ENCODE peak calls at places on chromosomes 12 and 14, in four cellular contexts. E is lower lobe of right lung, F is IMR-90, V is Peyer's patch. O is an unnamed sample.

GRCh38 chr12:6647083-6647604 is at the start of gene ACRBP:
- DNase-seq in E (peak; percentile 89), F (peak; percentile 14), V (peak; percentile 84), O (peak; percentile 96)

GRCh38 chr12:6154730-6155459 is 30.4 kb upstream of the VWF start:
- DNase-seq in E (peak; percentile 74), F (no peak), V (no peak), O (peak; percentile 75)

GRCh38 chr12:94266796-94267529 is 118.6 kb downstream of the PLXNC1 start:
- DNase-seq in E (no peak), F (peak; percentile 61), V (no peak), O (no peak)

GRCh38 chr12:59834659-59835474 is 239.0 kb downstream of the SLC16A7 start:
- DNase-seq in E (no peak), F (peak; percentile 47), V (no peak), O (no peak)

GRCh38 chr12:66848967-66849366 is 170.1 kb upstream of the GRIP1 start:
- DNase-seq in E (no peak), F (no peak), V (no peak), O (no peak)

GRCh38 chr12:93376436-93377251 is 1.1 kb upstream of the NUDT4 start:
- DNase-seq in E (peak; percentile 65), F (peak; percentile 60), V (no peak), O (peak; percentile 51)

GRCh38 chr14:90578283-90578985 is 181.6 kb downstream of the CALM1 start:
- DNase-seq in E (no peak), F (no peak), V (peak; percentile 44), O (peak; percentile 91)

GRCh38 chr12:12219664-12220063 is 47.2 kb downstream of the LRP6 start:
- DNase-seq in E (no peak), F (no peak), V (no peak), O (no peak)

GRCh38 chr12:93347054-93347786 is 30.5 kb upstream of the NUDT4 start:
- DNase-seq in E (no peak), F (no peak), V (no peak), O (no peak)

GRCh38 chr14:91250912-91251311 is 6.4 kb upstream of the GPR68 start:
- DNase-seq in E (peak; percentile 32), F (no peak), V (no peak), O (no peak)

GRCh38 chr12:41073633-41074576 is 114.2 kb upstream of the PDZRN4 start:
- DNase-seq in E (no peak), F (no peak), V (no peak), O (no peak)

GRCh38 chr14:100538566-100539318 is 48.5 kb downstream of the BEGAIN start:
- DNase-seq in E (peak; percentile 41), F (no peak), V (peak; percentile 36), O (peak; percentile 5)

GRCh38 chr14:64541261-64541970 is 875 bp downstream of the HSPA2 start:
- DNase-seq in E (peak; percentile 58), F (no peak), V (no peak), O (peak; percentile 34)

GRCh38 chr12:46362895-46363581 is 9.5 kb downstream of the SLC38A2 start:
- DNase-seq in E (no peak), F (no peak), V (no peak), O (no peak)

GRCh38 chr12:39071611-39072010 is 166.2 kb upstream of the CPNE8 start:
- DNase-seq in E (no peak), F (no peak), V (no peak), O (no peak)

DNA sequence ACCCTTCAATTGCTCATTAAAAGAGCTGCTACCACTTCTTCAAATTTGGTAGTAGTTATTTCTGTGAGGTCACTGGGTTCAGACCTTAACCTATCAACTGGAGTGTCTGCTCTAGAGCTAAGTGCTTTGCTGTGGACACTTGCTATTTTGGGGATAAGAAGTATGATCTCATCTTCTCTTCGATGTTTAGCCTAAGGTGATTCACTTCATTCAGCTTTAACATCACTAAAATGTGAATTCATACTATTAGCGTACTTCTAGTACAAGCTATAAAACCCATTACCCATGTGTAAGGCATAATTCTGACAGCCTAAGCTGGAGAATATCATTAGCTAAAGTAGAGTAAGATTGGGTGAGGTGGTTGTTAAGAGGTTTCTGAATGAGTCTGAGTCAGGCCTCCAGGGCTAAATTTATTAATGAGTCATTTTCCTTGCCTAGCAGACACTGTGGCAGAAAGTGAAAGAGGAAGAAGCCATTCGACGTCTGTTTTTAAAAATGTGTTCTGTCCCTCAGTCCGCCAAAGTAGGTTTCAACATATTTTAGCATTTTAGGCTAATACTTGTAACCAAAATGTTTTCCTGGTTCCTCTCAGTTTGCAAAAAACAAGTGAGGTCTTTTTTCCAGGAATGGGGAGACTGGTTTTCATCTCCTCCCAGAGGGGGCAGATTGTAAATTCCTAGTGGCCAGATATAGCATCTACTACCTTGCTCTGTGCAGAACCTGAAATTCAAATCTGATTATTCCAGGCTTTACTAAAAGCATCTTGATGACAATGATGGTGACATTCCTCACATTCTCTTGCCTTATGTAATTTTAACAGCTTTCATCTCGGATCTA is 103.6 kb downstream of the SSPN start:
- DNase-seq in E (no peak), F (peak; percentile 83), V (no peak), O (no peak)
- H3K4me3 ChIP-seq in E (peak overlapping the region; percentile 9), F (peak overlapping the region; percentile 56), V (no peak overlapping the region), O (no peak overlapping the region)

GRCh38 chr14:66575014-66575413 is 67.1 kb downstream of the GPHN start:
- DNase-seq in E (no peak), F (no peak), V (no peak), O (no peak)
- H3K9me3 ChIP-seq in E (peaks cover 20% of the 10 kb centered on the region), F (peaks cover 4% of the 10 kb centered on the region), V (peaks cover 7% of the 10 kb centered on the region), O (peaks cover 2% of the 10 kb centered on the region)

GRCh38 chr12:52790427-52791270 is 5.3 kb downstream of the KRT3 start:
- DNase-seq in E (no peak), F (no peak), V (no peak), O (no peak)
- H3K4me3 ChIP-seq in E (no peak overlapping the region), F (no peak overlapping the region), V (no peak overlapping the region), O (no peak overlapping the region)

GRCh38 chr12:73187765-73188164 is 915.6 kb downstream of the TRHDE start:
- DNase-seq in E (no peak), F (no peak), V (no peak), O (no peak)
- H3K9me3 ChIP-seq in E (peaks cover 18% of the 10 kb centered on the region), F (peaks cover 2% of the 10 kb centered on the region), V (no peaks in the 10 kb centered on the region), O (no peaks in the 10 kb centered on the region)

GRCh38 chr14:59215757-59216156 is 27.3 kb downstream of the DAAM1 start:
- DNase-seq in E (no peak), F (no peak), V (no peak), O (no peak)

GRCh38 chr14:59225281-59225680 is 36.8 kb downstream of the DAAM1 start:
- DNase-seq in E (no peak), F (no peak), V (no peak), O (no peak)

GRCh38 chr14:59224341-59224740 is 35.9 kb downstream of the DAAM1 start:
- DNase-seq in E (no peak), F (peak; percentile 10), V (no peak), O (no peak)

GRCh38 chr14:59217011-59217410 is 28.5 kb downstream of the DAAM1 start:
- DNase-seq in E (no peak), F (no peak), V (no peak), O (no peak)

GRCh38 chr14:59221558-59221957 is 33.1 kb downstream of the DAAM1 start:
- DNase-seq in E (no peak), F (peak; percentile 15), V (no peak), O (no peak)
- H3K4me3 ChIP-seq in E (no peak overlapping the region), F (no peak overlapping the region), V (no peak overlapping the region), O (no peak overlapping the region)

GRCh38 chr12:132346496-132347470 is 17.4 kb upstream of the GALNT9 start:
- DNase-seq in E (no peak), F (no peak), V (no peak), O (peak; percentile 32)

GRCh38 chr12:132349501-132350131 is 20.2 kb upstream of the GALNT9 start:
- DNase-seq in E (no peak), F (no peak), V (no peak), O (no peak)

GRCh38 chr12:132347471-132347855 is 18.1 kb upstream of the GALNT9 start:
- DNase-seq in E (no peak), F (no peak), V (no peak), O (peak; percentile 17)

GRCh38 chr12:132345555-132346200 is 16.3 kb upstream of the GALNT9 start:
- DNase-seq in E (no peak), F (no peak), V (no peak), O (peak; percentile 30)

DNA sequence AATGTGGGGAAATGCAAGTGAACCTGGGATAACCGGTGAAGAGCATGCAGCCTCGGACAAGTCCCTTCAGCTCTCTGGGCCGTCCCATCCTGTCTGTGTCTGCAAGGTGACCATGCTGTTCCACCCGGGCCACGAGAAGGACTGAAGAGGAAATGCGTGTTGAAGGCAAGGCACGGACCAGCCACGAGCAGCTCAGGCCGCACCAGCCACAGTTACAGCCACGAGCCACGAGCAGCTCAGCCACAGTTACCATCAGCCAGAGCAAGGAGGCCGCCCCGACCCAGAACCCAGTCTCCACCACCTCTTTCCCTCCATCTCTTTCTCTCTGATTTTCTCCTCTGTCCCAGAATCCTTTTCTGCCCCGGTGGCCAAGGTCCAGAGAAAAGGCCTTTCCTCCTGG is 18.8 kb upstream of the GALNT9 start:
- DNase-seq in E (peak; percentile 32), F (no peak), V (no peak), O (peak; percentile 43)
- H3K9me3 ChIP-seq in E (no peaks in the 10 kb centered on the region), F (peaks cover 3% of the 10 kb centered on the region), V (no peaks in the 10 kb centered on the region), O (no peaks in the 10 kb centered on the region)

O was measured in right cardiac atrium.